ENCODE peak calls at places on chromosomes 5 and 9, in four cellular contexts. F is tibial nerve, K is SK-N-SH, E is aorta. A is an unnamed sample. For H3K4me1 and H3K9me3, the result is how much of the 10 kb centered on the place peaks cover.

GRCh38 chr5:38329132-38329715 is 70.9 kb downstream of the EGFLAM start:
- DNase-seq in K (no peak), E (no peak), F (no peak), A (no peak)

GRCh38 chr5:156584856-156585255 is 257.9 kb downstream of the SGCD start:
- DNase-seq in K (no peak), E (no peak), F (no peak), A (no peak)

GRCh38 chr5:27969157-27969556 is 930.8 kb upstream of the CDH9 start:
- DNase-seq in E (no peak), K (no peak), F (no peak), A (no peak)

GRCh38 chr9:1219284-1219683 is 169.1 kb downstream of the DMRT2 start:
- DNase-seq in E (no peak), F (no peak), K (no peak), A (no peak)

GRCh38 chr5:150599917-150600511 is 40.4 kb upstream of the SYNPO start:
- DNase-seq in F (peak), E (peak), K (peak), A (no peak)

GRCh38 chr5:139517683-139518564 is 35.4 kb upstream of the STING1 start:
- DNase-seq in F (peak), K (peak), E (peak), A (peak)

GRCh38 chr9:70525553-70525952 is 111.1 kb upstream of the KLF9 start:
- DNase-seq in K (no peak), E (no peak), F (no peak), A (no peak)

GRCh38 chr5:107533946-107534876 is 136.5 kb downstream of the EFNA5 start:
- DNase-seq in K (no peak), F (no peak), E (no peak), A (no peak)

GRCh38 chr5:133907075-133907474 is 61.4 kb downstream of the C5orf15 start:
- DNase-seq in F (no peak), K (peak), E (no peak), A (no peak)

GRCh38 chr5:28548856-28549255 is 1510.5 kb upstream of the CDH9 start:
- DNase-seq in E (no peak), K (no peak), F (no peak), A (no peak)

GRCh38 chr5:134420326-134420725 is 8.6 kb upstream of the CDKN2AIPNL start:
- DNase-seq in F (no peak), E (no peak), K (no peak), A (no peak)

GRCh38 chr5:153352685-153353219 is 137.7 kb upstream of the GRIA1 start:
- DNase-seq in E (no peak), K (no peak), F (no peak), A (no peak)

GRCh38 chr5:90898330-90899013 is 339.9 kb downstream of the ADGRV1 start:
- DNase-seq in E (no peak), F (no peak), K (no peak), A (no peak)

GRCh38 chr5:8981016-8981415 is 564.9 kb downstream of the SEMA5A start:
- DNase-seq in K (no peak), F (no peak), E (no peak), A (no peak)

GRCh38 chr5:100902406-100903035 is 561 bp downstream of the ST8SIA4 start:
- DNase-seq in F (no peak), K (no peak), E (peak), A (peak)

GRCh38 chr9:93473411-93473810 is 20.0 kb upstream of the FAM120AOS start:
- DNase-seq in K (no peak), F (no peak), E (no peak), A (no peak)

GRCh38 chr9:97853056-97853843 is at the start of gene FOXE1:
- DNase-seq in F (no peak), E (no peak), K (no peak), A (no peak)

GRCh38 chr9:104747565-104748358 is at the start of gene NIPSNAP3A:
- DNase-seq in K (peak), F (peak), E (peak), A (peak)

GRCh38 chr9:82418334-82418733 is 429.8 kb downstream of the SPATA31D1 start:
- DNase-seq in F (no peak), E (no peak), K (no peak), A (no peak)

GRCh38 chr5:143693691-143694252 is 118.2 kb upstream of the HMHB1 start:
- DNase-seq in E (no peak), F (no peak), K (no peak), A (no peak)

GRCh38 chr9:127965953-127966352 is 14.8 kb downstream of the EEIG1 start:
- DNase-seq in K (peak), E (no peak), F (no peak), A (no peak)

GRCh38 chr5:171724771-171725609 is 60.6 kb upstream of the SMIM23 start:
- DNase-seq in F (no peak), K (peak), E (no peak), A (no peak)

GRCh38 chr9:105438136-105438839 is 9.5 kb upstream of the FSD1L start:
- DNase-seq in F (no peak), E (no peak), K (no peak), A (no peak)

GRCh38 chr5:67680109-67680508 is 483.5 kb upstream of the CD180 start:
- DNase-seq in E (no peak), K (no peak), F (no peak), A (no peak)

GRCh38 chr9:86521322-86521721 is 167.1 kb upstream of the TUT7 start:
- DNase-seq in F (no peak), K (no peak), E (no peak), A (no peak)

GRCh38 chr9:125747765-125748510 is 765 bp downstream of the PBX3 start:
- DNase-seq in F (no peak), K (peak), E (peak), A (peak)

GRCh38 chr5:109487753-109488420 is 78.1 kb upstream of the PJA2 start:
- DNase-seq in K (no peak), E (no peak), F (no peak), A (no peak)

GRCh38 chr9:107389617-107390071 is 99.9 kb downstream of the KLF4 start:
- DNase-seq in F (peak), E (peak), K (no peak), A (no peak)

GRCh38 chr5:73311291-73312110 is 137.1 kb downstream of the FOXD1 start:
- DNase-seq in F (no peak), K (no peak), E (peak), A (no peak)

GRCh38 chr9:27888661-27889295 is 315.5 kb upstream of the C9orf72 start:
- DNase-seq in E (peak), K (peak), F (no peak), A (no peak)

GRCh38 chr5:2007437-2007905 is 124.7 kb upstream of the IRX4 start:
- DNase-seq in K (no peak), E (no peak), F (no peak), A (no peak)

GRCh38 chr9:37342895-37343294 is 79.6 kb upstream of the GRHPR start:
- DNase-seq in K (no peak), E (no peak), F (no peak), A (no peak)

GRCh38 chr9:122191519-122191918 is 31.8 kb downstream of the MORN5 start:
- DNase-seq in F (no peak), K (no peak), E (no peak), A (no peak)

GRCh38 chr9:95089257-95089873 is 228.1 kb downstream of the FANCC start:
- DNase-seq in E (peak), F (no peak), K (no peak), A (no peak)

GRCh38 chr9:111038336-111039202 is at the start of gene LPAR1:
- DNase-seq in F (peak), E (peak), K (peak), A (no peak)

GRCh38 chr9:33868430-33869000 is 51.6 kb downstream of the UBE2R2 start:
- DNase-seq in F (peak), K (no peak), E (no peak), A (no peak)

GRCh38 chr5:79798892-79799590 is 109.4 kb downstream of the CMYA5 start:
- DNase-seq in E (no peak), K (no peak), F (no peak), A (no peak)

GRCh38 chr5:79802404-79802803 is 112.8 kb downstream of the CMYA5 start:
- DNase-seq in E (no peak), F (no peak), K (no peak), A (peak)

GRCh38 chr5:79806741-79807140 is 117.1 kb downstream of the CMYA5 start:
- DNase-seq in F (no peak), E (no peak), K (no peak), A (no peak)

GRCh38 chr5:79800979-79801827 is 111.6 kb downstream of the CMYA5 start:
- DNase-seq in F (no peak), K (no peak), E (no peak), A (no peak)

DNA sequence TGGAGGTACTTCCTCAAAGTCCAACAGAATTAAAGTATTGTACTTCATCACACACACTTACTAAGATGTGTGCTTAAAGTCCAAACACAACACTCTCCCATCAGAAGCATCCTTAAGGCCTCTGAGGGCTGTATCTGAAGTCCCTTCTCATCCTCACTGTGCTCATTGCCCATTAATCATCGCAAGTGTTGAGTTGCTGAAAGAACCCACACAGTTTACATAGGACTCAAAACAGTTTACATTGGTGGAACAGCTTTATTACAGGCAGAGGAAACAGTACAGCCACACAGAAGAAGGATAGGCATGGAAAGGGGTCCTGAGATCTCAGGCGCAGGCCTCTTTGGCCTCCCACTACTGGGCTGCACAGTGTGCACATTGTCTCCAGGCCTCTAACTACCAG is 113.4 kb downstream of the CMYA5 start:
- DNase-seq in F (no peak), E (no peak), K (no peak), A (no peak)
- H3K4me1 ChIP-seq in F (under half), E (under half), K (under half), A (under half)

DNA sequence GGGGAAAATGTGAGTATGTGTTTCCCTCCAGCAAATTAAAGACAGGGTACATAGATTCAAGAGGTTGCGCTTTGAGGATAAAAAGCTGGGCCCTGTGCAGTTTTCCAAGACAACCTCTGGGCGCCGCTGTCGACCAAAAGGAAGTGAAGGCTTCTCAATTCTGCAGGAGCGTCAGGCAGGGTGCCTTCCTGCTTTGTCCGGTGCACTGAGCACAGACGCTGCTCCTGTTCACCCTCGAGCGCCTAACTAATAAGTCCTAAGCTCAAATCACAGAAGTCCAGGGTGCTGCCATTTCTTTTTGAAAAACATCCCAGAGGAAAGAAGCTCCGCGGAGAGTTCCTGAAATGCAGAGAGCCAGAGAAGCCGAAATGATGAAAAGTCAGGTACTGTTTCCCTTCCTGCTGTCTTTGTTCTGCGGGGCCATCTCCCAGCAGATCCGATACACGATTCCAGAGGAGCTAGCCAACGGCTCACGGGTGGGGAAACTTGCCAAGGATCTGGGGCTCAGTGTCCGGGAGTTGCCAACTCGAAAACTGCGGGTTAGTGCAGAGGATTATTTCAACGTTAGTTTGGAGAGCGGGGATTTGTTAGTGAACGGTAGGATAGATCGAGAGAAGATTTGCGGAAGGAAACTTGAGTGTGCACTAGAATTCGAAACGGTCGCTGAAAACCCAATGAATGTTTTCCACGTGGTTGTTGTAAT is at the start of gene PCDHGB1:
- DNase-seq in K (peak), E (no peak), F (no peak), A (no peak)
- H3K9me3 ChIP-seq in K (under half), E (under half), F (half or more), A (under half)

GRCh38 chr5:60722416-60722815 is 22.4 kb upstream of the DEPDC1B start:
- DNase-seq in E (no peak), F (no peak), K (no peak), A (no peak)
- H3K27ac ChIP-seq in E (no peak), F (no peak), K (no peak), A (no peak)

GRCh38 chr9:6498982-6499381 is 86.0 kb downstream of the UHRF2 start:
- DNase-seq in E (no peak), F (no peak), K (no peak), A (no peak)

GRCh38 chr9:6490863-6491262 is 77.9 kb downstream of the UHRF2 start:
- DNase-seq in K (no peak), E (no peak), F (no peak), A (no peak)

GRCh38 chr9:6495484-6495883 is 82.5 kb downstream of the UHRF2 start:
- DNase-seq in E (no peak), K (no peak), F (no peak), A (no peak)
- H3K4me1 ChIP-seq in E (under half), K (under half), F (under half), A (under half)

GRCh38 chr5:252546-252945 is 18.9 kb upstream of the PDCD6 start:
- DNase-seq in F (no peak), K (no peak), E (no peak), A (no peak)
- H3K9me3 ChIP-seq in F (under half), K (under half), E (under half), A (under half)

A was measured in naive thymus-derived CD4-positive, alpha-beta T cell.